ENCODE peak calls at places on chromosome X, in ten cellular contexts. I, C, G, N, W, H, K, U, B and Y are unnamed samples.

GRCh38 chrX:65596270-65596669 is 61.7 kb upstream of the LAS1L start:
- DNase-seq in I (peak), N (no peak), U (no peak), G (peak), H (no peak), B (no peak), W (peak), K (no peak), C (no peak), Y (no peak)

GRCh38 chrX:125203379-125203736 is 116.3 kb upstream of the TEX13C start:
- DNase-seq in I (no peak), N (no peak), C (no peak), W (no peak), B (no peak), G (no peak), H (no peak), K (no peak), U (peak), Y (no peak)

GRCh38 chrX:133350751-133351150 is 64.5 kb downstream of the GPC4 start:
- DNase-seq in N (no peak), B (peak), G (peak), H (no peak), I (peak), C (peak), W (no peak), U (no peak), K (no peak), Y (no peak)

GRCh38 chrX:16712825-16713155 is 321 bp upstream of the CTPS2 start:
- DNase-seq in N (no peak), K (no peak), W (no peak), G (no peak), C (no peak), U (no peak), I (no peak), H (no peak), B (no peak), Y (no peak)

GRCh38 chrX:153958605-153959004 is 13.0 kb downstream of the HCFC1 start:
- DNase-seq in I (no peak), W (no peak), K (no peak), U (no peak), N (no peak), C (no peak), H (no peak), G (no peak), B (no peak), Y (no peak)

GRCh38 chrX:8726031-8726652 is 5.8 kb downstream of the ANOS1 start:
- DNase-seq in K (no peak), W (peak), B (no peak), U (no peak), G (no peak), C (no peak), H (no peak), N (no peak), I (peak), Y (no peak)

GRCh38 chrX:48107717-48108116 is 22.7 kb upstream of the SPACA5B start:
- DNase-seq in I (no peak), N (peak), K (no peak), U (no peak), C (no peak), B (no peak), W (no peak), G (no peak), H (no peak), Y (no peak)

GRCh38 chrX:131907488-131908314 is 115.4 kb upstream of the STK26 start:
- DNase-seq in G (no peak), C (no peak), K (no peak), W (no peak), H (no peak), U (no peak), I (no peak), N (no peak), B (no peak), Y (no peak)

GRCh38 chrX:66728818-66729271 is 90.0 kb upstream of the EDA2R start:
- DNase-seq in N (peak), H (no peak), K (no peak), G (peak), B (peak), C (no peak), W (peak), I (peak), U (peak), Y (peak)
- H3K4me3 ChIP-seq in N (no peak), H (peak), K (peak), G (peak), B (peak), C (peak), W (peak), I (peak), U (peak), Y (peak)

GRCh38 chrX:136336623-136337022 is 35.9 kb downstream of the ADGRG4 start:
- DNase-seq in K (no peak), I (no peak), N (peak), U (no peak), C (no peak), W (no peak), B (no peak), H (no peak), G (no peak), Y (no peak)
- TF ChIP-seq CTCF in K (no peak), I (no peak), N (peak), U (peak), C (peak), W (peak), B (peak), H (peak), G (no peak), Y (no peak)

GRCh38 chrX:52988985-52989917 is 30.9 kb upstream of the FAM156A start:
- DNase-seq in I (no peak), K (no peak), G (no peak), C (no peak), H (peak), U (no peak), W (peak), B (peak), N (no peak), Y (no peak)

GRCh38 chrX:52979993-52980392 is 21.7 kb upstream of the FAM156A start:
- DNase-seq in U (no peak), H (no peak), C (no peak), G (no peak), W (no peak), K (no peak), N (no peak), B (no peak), I (no peak), Y (no peak)

GRCh38 chrX:52979568-52979967 is 21.2 kb upstream of the FAM156A start:
- DNase-seq in K (no peak), B (no peak), G (no peak), U (no peak), C (no peak), I (peak), N (no peak), H (no peak), W (no peak), Y (no peak)

GRCh38 chrX:52983526-52983925 is 25.2 kb upstream of the FAM156A start:
- DNase-seq in W (no peak), U (no peak), B (no peak), G (no peak), C (no peak), H (no peak), N (no peak), K (no peak), I (no peak), Y (no peak)
- H3K4me3 ChIP-seq in W (no peak), U (no peak), B (no peak), G (no peak), C (no peak), H (no peak), N (no peak), K (peak), I (peak), Y (peak)

GRCh38 chrX:135191838-135192237 is 20.6 kb upstream of the CT55 start:
- DNase-seq in C (no peak), I (no peak), H (no peak), N (no peak), B (no peak), W (no peak), G (no peak), K (no peak), U (no peak), Y (no peak)

GRCh38 chrX:135194684-135195083 is 23.5 kb upstream of the CT55 start:
- DNase-seq in U (no peak), K (no peak), W (no peak), B (no peak), C (no peak), N (no peak), G (no peak), H (no peak), I (no peak), Y (no peak)

GRCh38 chrX:135193740-135194139 is 22.5 kb upstream of the CT55 start:
- DNase-seq in U (no peak), C (no peak), K (no peak), I (no peak), B (no peak), G (no peak), N (no peak), H (no peak), W (no peak), Y (no peak)
- TF ChIP-seq CTCF in U (no peak), C (no peak), K (no peak), I (no peak), B (no peak), G (no peak), N (no peak), H (no peak), W (no peak), Y (no peak)

GRCh38 chrX:40009462-40009851 is 88.3 kb downstream of the BCOR start:
- DNase-seq in I (no peak), N (no peak), W (no peak), K (no peak), B (no peak), H (no peak), G (no peak), U (peak), C (no peak), Y (no peak)

GRCh38 chrX:40010550-40011364 is 87.0 kb downstream of the BCOR start:
- DNase-seq in U (no peak), N (no peak), C (no peak), K (no peak), H (no peak), I (no peak), W (no peak), G (no peak), B (no peak), Y (no peak)

GRCh38 chrX:40009890-40010289 is 87.9 kb downstream of the BCOR start:
- DNase-seq in U (no peak), H (no peak), B (no peak), K (no peak), N (no peak), W (no peak), C (no peak), G (no peak), I (no peak), Y (no peak)

GRCh38 chrX:40007746-40008705 is 89.7 kb downstream of the BCOR start:
- DNase-seq in H (no peak), C (no peak), B (no peak), I (no peak), U (no peak), N (no peak), W (no peak), K (no peak), G (no peak), Y (no peak)

GRCh38 chrX:40008841-40009461 is 88.8 kb downstream of the BCOR start:
- DNase-seq in U (peak), I (peak), H (no peak), G (peak), N (no peak), K (no peak), B (no peak), C (no peak), W (no peak), Y (no peak)
- H3K4me3 ChIP-seq in U (peak), I (no peak), H (no peak), G (peak), N (no peak), K (peak), B (no peak), C (peak), W (no peak), Y (no peak)

DNA sequence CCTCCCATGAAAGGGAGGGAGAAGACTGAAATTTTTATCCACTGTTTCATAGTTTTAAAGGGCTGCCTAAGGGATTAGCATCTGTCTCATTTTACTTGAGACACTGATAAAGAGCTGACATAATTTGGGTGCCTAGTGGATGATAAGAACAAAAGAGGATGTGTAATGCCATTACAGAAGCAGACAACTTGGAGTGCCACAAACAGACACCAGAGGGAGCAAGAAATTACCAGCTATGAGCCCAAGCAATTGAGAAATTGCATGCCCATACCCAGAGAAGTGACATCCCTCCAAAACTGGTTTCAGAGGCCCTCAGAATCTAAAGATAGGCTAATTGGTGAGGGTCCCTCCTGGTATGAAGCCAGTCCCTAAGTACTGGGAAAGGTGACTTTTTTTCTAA is 38.5 kb upstream of the POU3F4 start:
- DNase-seq in C (no peak), I (no peak), N (peak), G (peak), W (peak), K (no peak), H (no peak), U (peak), B (peak), Y (no peak)
- TF ChIP-seq CTCF in C (peak), I (no peak), N (peak), G (no peak), W (peak), K (no peak), H (peak), U (no peak), B (peak), Y (no peak)